ENCODE peak calls at places on chromosomes 12 and 14, in ten cellular contexts. One of them, this sample, is unnamed.

GRCh38 chr14:37596790-37597189 is 1.4 kb downstream of the TTC6 start:
- DNase-seq in iPS-NIHi11: no peak
- DNase-seq in head of caudate nucleus: no peak
- DNase-seq in COLO829: no peak
- DNase-seq in psoas muscle: no peak
- DNase-seq in fibroblast of pulmonary artery: no peak
- DNase-seq in epithelial cell of esophagus: no peak
- DNase-seq in WTC11: no peak
- DNase-seq in activated CD4-positive, alpha-beta T cell treated with anti-CD3 and anti-CD28 coated beads, Interleukin-2, amount 10 ng/mL, durations not matched to agents 7 days and 5 days: no peak
- DNase-seq in COR-L47: no peak
- DNase-seq in this sample: no peak

GRCh38 chr12:84131076-84131475 is 781.5 kb downstream of the SLC6A15 start:
- DNase-seq in iPS-NIHi11: no peak
- DNase-seq in head of caudate nucleus: no peak
- DNase-seq in COLO829: no peak
- DNase-seq in psoas muscle: no peak
- DNase-seq in fibroblast of pulmonary artery: peak
- DNase-seq in epithelial cell of esophagus: peak
- DNase-seq in WTC11: no peak
- DNase-seq in activated CD4-positive, alpha-beta T cell treated with anti-CD3 and anti-CD28 coated beads, Interleukin-2, amount 10 ng/mL, durations not matched to agents 7 days and 5 days: no peak
- DNase-seq in COR-L47: no peak
- DNase-seq in this sample: no peak

GRCh38 chr12:5480953-5481300 is 49.0 kb downstream of the NTF3 start:
- DNase-seq in iPS-NIHi11: peak
- DNase-seq in head of caudate nucleus: no peak
- DNase-seq in COLO829: no peak
- DNase-seq in psoas muscle: no peak
- DNase-seq in fibroblast of pulmonary artery: no peak
- DNase-seq in epithelial cell of esophagus: no peak
- DNase-seq in WTC11: peak
- DNase-seq in activated CD4-positive, alpha-beta T cell treated with anti-CD3 and anti-CD28 coated beads, Interleukin-2, amount 10 ng/mL, durations not matched to agents 7 days and 5 days: no peak
- DNase-seq in COR-L47: no peak
- DNase-seq in this sample: peak

GRCh38 chr14:22226381-22226780 is 362.6 kb downstream of the DAD1 start:
- DNase-seq in iPS-NIHi11: peak
- DNase-seq in head of caudate nucleus: no peak
- DNase-seq in COLO829: peak
- DNase-seq in psoas muscle: no peak
- DNase-seq in fibroblast of pulmonary artery: no peak
- DNase-seq in epithelial cell of esophagus: peak
- DNase-seq in WTC11: no peak
- DNase-seq in activated CD4-positive, alpha-beta T cell treated with anti-CD3 and anti-CD28 coated beads, Interleukin-2, amount 10 ng/mL, durations not matched to agents 7 days and 5 days: peak
- DNase-seq in COR-L47: no peak
- DNase-seq in this sample: no peak

GRCh38 chr14:89267656-89268055 is 149.4 kb downstream of the FOXN3 start:
- DNase-seq in iPS-NIHi11: no peak
- DNase-seq in head of caudate nucleus: no peak
- DNase-seq in COLO829: no peak
- DNase-seq in psoas muscle: no peak
- DNase-seq in fibroblast of pulmonary artery: no peak
- DNase-seq in epithelial cell of esophagus: no peak
- DNase-seq in WTC11: no peak
- DNase-seq in activated CD4-positive, alpha-beta T cell treated with anti-CD3 and anti-CD28 coated beads, Interleukin-2, amount 10 ng/mL, durations not matched to agents 7 days and 5 days: no peak
- DNase-seq in COR-L47: no peak
- DNase-seq in this sample: no peak

GRCh38 chr12:62750941-62751843 is 183.8 kb downstream of the PPM1H start:
- DNase-seq in iPS-NIHi11: no peak
- DNase-seq in head of caudate nucleus: no peak
- DNase-seq in COLO829: no peak
- DNase-seq in psoas muscle: no peak
- DNase-seq in fibroblast of pulmonary artery: no peak
- DNase-seq in epithelial cell of esophagus: peak
- DNase-seq in WTC11: no peak
- DNase-seq in activated CD4-positive, alpha-beta T cell treated with anti-CD3 and anti-CD28 coated beads, Interleukin-2, amount 10 ng/mL, durations not matched to agents 7 days and 5 days: no peak
- DNase-seq in COR-L47: no peak
- DNase-seq in this sample: no peak

GRCh38 chr12:3777206-3777809 is 24.4 kb upstream of the CRACR2A start:
- DNase-seq in iPS-NIHi11: peak
- DNase-seq in head of caudate nucleus: no peak
- DNase-seq in COLO829: peak
- DNase-seq in psoas muscle: no peak
- DNase-seq in fibroblast of pulmonary artery: peak
- DNase-seq in epithelial cell of esophagus: peak
- DNase-seq in WTC11: no peak
- DNase-seq in activated CD4-positive, alpha-beta T cell treated with anti-CD3 and anti-CD28 coated beads, Interleukin-2, amount 10 ng/mL, durations not matched to agents 7 days and 5 days: peak
- DNase-seq in COR-L47: peak
- DNase-seq in this sample: peak

GRCh38 chr14:34496679-34497513 is 34.9 kb upstream of the SPTSSA start:
- DNase-seq in iPS-NIHi11: peak
- DNase-seq in head of caudate nucleus: peak
- DNase-seq in COLO829: peak
- DNase-seq in psoas muscle: peak
- DNase-seq in fibroblast of pulmonary artery: peak
- DNase-seq in epithelial cell of esophagus: peak
- DNase-seq in WTC11: peak
- DNase-seq in activated CD4-positive, alpha-beta T cell treated with anti-CD3 and anti-CD28 coated beads, Interleukin-2, amount 10 ng/mL, durations not matched to agents 7 days and 5 days: no peak
- DNase-seq in COR-L47: no peak
- DNase-seq in this sample: no peak

GRCh38 chr12:30694971-30695326 is 720 bp downstream of the IPO8 start:
- DNase-seq in iPS-NIHi11: peak
- DNase-seq in head of caudate nucleus: peak
- DNase-seq in COLO829: peak
- DNase-seq in psoas muscle: peak
- DNase-seq in fibroblast of pulmonary artery: peak
- DNase-seq in epithelial cell of esophagus: peak
- DNase-seq in WTC11: peak
- DNase-seq in activated CD4-positive, alpha-beta T cell treated with anti-CD3 and anti-CD28 coated beads, Interleukin-2, amount 10 ng/mL, durations not matched to agents 7 days and 5 days: peak
- DNase-seq in COR-L47: peak
- DNase-seq in this sample: no peak

GRCh38 chr14:69999246-69999645 is 120.0 kb downstream of the SMOC1 start:
- DNase-seq in iPS-NIHi11: no peak
- DNase-seq in head of caudate nucleus: no peak
- DNase-seq in COLO829: no peak
- DNase-seq in psoas muscle: no peak
- DNase-seq in fibroblast of pulmonary artery: peak
- DNase-seq in epithelial cell of esophagus: peak
- DNase-seq in WTC11: no peak
- DNase-seq in activated CD4-positive, alpha-beta T cell treated with anti-CD3 and anti-CD28 coated beads, Interleukin-2, amount 10 ng/mL, durations not matched to agents 7 days and 5 days: no peak
- DNase-seq in COR-L47: peak
- DNase-seq in this sample: no peak

GRCh38 chr12:39199371-39199770 is 243.5 kb downstream of the KIF21A start:
- DNase-seq in iPS-NIHi11: no peak
- DNase-seq in head of caudate nucleus: no peak
- DNase-seq in COLO829: no peak
- DNase-seq in psoas muscle: no peak
- DNase-seq in fibroblast of pulmonary artery: peak
- DNase-seq in epithelial cell of esophagus: peak
- DNase-seq in WTC11: no peak
- DNase-seq in activated CD4-positive, alpha-beta T cell treated with anti-CD3 and anti-CD28 coated beads, Interleukin-2, amount 10 ng/mL, durations not matched to agents 7 days and 5 days: no peak
- DNase-seq in COR-L47: no peak
- DNase-seq in this sample: no peak

GRCh38 chr12:125140239-125140917 is 75.1 kb downstream of the AACS start:
- DNase-seq in iPS-NIHi11: no peak
- DNase-seq in head of caudate nucleus: no peak
- DNase-seq in COLO829: no peak
- DNase-seq in psoas muscle: no peak
- DNase-seq in fibroblast of pulmonary artery: no peak
- DNase-seq in epithelial cell of esophagus: no peak
- DNase-seq in WTC11: peak
- DNase-seq in activated CD4-positive, alpha-beta T cell treated with anti-CD3 and anti-CD28 coated beads, Interleukin-2, amount 10 ng/mL, durations not matched to agents 7 days and 5 days: no peak
- DNase-seq in COR-L47: no peak
- DNase-seq in this sample: peak

GRCh38 chr14:86035882-86036281 is 505.9 kb downstream of the FLRT2 start:
- DNase-seq in iPS-NIHi11: peak
- DNase-seq in head of caudate nucleus: no peak
- DNase-seq in COLO829: no peak
- DNase-seq in psoas muscle: no peak
- DNase-seq in fibroblast of pulmonary artery: peak
- DNase-seq in epithelial cell of esophagus: peak
- DNase-seq in WTC11: peak
- DNase-seq in activated CD4-positive, alpha-beta T cell treated with anti-CD3 and anti-CD28 coated beads, Interleukin-2, amount 10 ng/mL, durations not matched to agents 7 days and 5 days: no peak
- DNase-seq in COR-L47: no peak
- DNase-seq in this sample: no peak

GRCh38 chr12:97452230-97452629 is 10.4 kb upstream of the RMST start:
- DNase-seq in iPS-NIHi11: no peak
- DNase-seq in head of caudate nucleus: no peak
- DNase-seq in COLO829: no peak
- DNase-seq in psoas muscle: no peak
- DNase-seq in fibroblast of pulmonary artery: no peak
- DNase-seq in epithelial cell of esophagus: no peak
- DNase-seq in WTC11: no peak
- DNase-seq in activated CD4-positive, alpha-beta T cell treated with anti-CD3 and anti-CD28 coated beads, Interleukin-2, amount 10 ng/mL, durations not matched to agents 7 days and 5 days: no peak
- DNase-seq in COR-L47: no peak
- DNase-seq in this sample: no peak

GRCh38 chr14:59305231-59305630 is 116.8 kb downstream of the DAAM1 start:
- DNase-seq in iPS-NIHi11: no peak
- DNase-seq in head of caudate nucleus: no peak
- DNase-seq in COLO829: no peak
- DNase-seq in psoas muscle: no peak
- DNase-seq in fibroblast of pulmonary artery: no peak
- DNase-seq in epithelial cell of esophagus: no peak
- DNase-seq in WTC11: no peak
- DNase-seq in activated CD4-positive, alpha-beta T cell treated with anti-CD3 and anti-CD28 coated beads, Interleukin-2, amount 10 ng/mL, durations not matched to agents 7 days and 5 days: no peak
- DNase-seq in COR-L47: no peak
- DNase-seq in this sample: no peak

GRCh38 chr12:88723219-88723618 is 142.9 kb upstream of the KITLG start:
- DNase-seq in iPS-NIHi11: no peak
- DNase-seq in head of caudate nucleus: no peak
- DNase-seq in COLO829: no peak
- DNase-seq in psoas muscle: no peak
- DNase-seq in fibroblast of pulmonary artery: peak
- DNase-seq in epithelial cell of esophagus: peak
- DNase-seq in WTC11: no peak
- DNase-seq in activated CD4-positive, alpha-beta T cell treated with anti-CD3 and anti-CD28 coated beads, Interleukin-2, amount 10 ng/mL, durations not matched to agents 7 days and 5 days: no peak
- DNase-seq in COR-L47: no peak
- DNase-seq in this sample: no peak

GRCh38 chr12:44874981-44875416 is 1.1 kb downstream of the NELL2 start:
- DNase-seq in iPS-NIHi11: peak
- DNase-seq in head of caudate nucleus: peak
- DNase-seq in COLO829: no peak
- DNase-seq in psoas muscle: no peak
- DNase-seq in fibroblast of pulmonary artery: no peak
- DNase-seq in epithelial cell of esophagus: no peak
- DNase-seq in WTC11: peak
- DNase-seq in activated CD4-positive, alpha-beta T cell treated with anti-CD3 and anti-CD28 coated beads, Interleukin-2, amount 10 ng/mL, durations not matched to agents 7 days and 5 days: peak
- DNase-seq in COR-L47: no peak
- DNase-seq in this sample: no peak

GRCh38 chr12:113276946-113277500 is 55.8 kb downstream of the TPCN1 start:
- DNase-seq in iPS-NIHi11: no peak
- DNase-seq in head of caudate nucleus: no peak
- DNase-seq in COLO829: no peak
- DNase-seq in psoas muscle: peak
- DNase-seq in fibroblast of pulmonary artery: no peak
- DNase-seq in epithelial cell of esophagus: no peak
- DNase-seq in WTC11: no peak
- DNase-seq in activated CD4-positive, alpha-beta T cell treated with anti-CD3 and anti-CD28 coated beads, Interleukin-2, amount 10 ng/mL, durations not matched to agents 7 days and 5 days: no peak
- DNase-seq in COR-L47: no peak
- DNase-seq in this sample: no peak

GRCh38 chr14:94748667-94749347 is 21.1 kb downstream of the GSC start:
- DNase-seq in iPS-NIHi11: peak
- DNase-seq in head of caudate nucleus: peak
- DNase-seq in COLO829: peak
- DNase-seq in psoas muscle: no peak
- DNase-seq in fibroblast of pulmonary artery: no peak
- DNase-seq in epithelial cell of esophagus: no peak
- DNase-seq in WTC11: peak
- DNase-seq in activated CD4-positive, alpha-beta T cell treated with anti-CD3 and anti-CD28 coated beads, Interleukin-2, amount 10 ng/mL, durations not matched to agents 7 days and 5 days: peak
- DNase-seq in COR-L47: peak
- DNase-seq in this sample: peak

GRCh38 chr14:88955470-88955869 is 131.0 kb downstream of the TTC8 start:
- DNase-seq in iPS-NIHi11: no peak
- DNase-seq in head of caudate nucleus: no peak
- DNase-seq in COLO829: no peak
- DNase-seq in psoas muscle: no peak
- DNase-seq in fibroblast of pulmonary artery: no peak
- DNase-seq in epithelial cell of esophagus: no peak
- DNase-seq in WTC11: no peak
- DNase-seq in activated CD4-positive, alpha-beta T cell treated with anti-CD3 and anti-CD28 coated beads, Interleukin-2, amount 10 ng/mL, durations not matched to agents 7 days and 5 days: no peak
- DNase-seq in COR-L47: peak
- DNase-seq in this sample: peak

GRCh38 chr12:12159988-12160387 is 89.2 kb downstream of the BCL2L14 start:
- DNase-seq in iPS-NIHi11: no peak
- DNase-seq in head of caudate nucleus: no peak
- DNase-seq in COLO829: no peak
- DNase-seq in psoas muscle: no peak
- DNase-seq in fibroblast of pulmonary artery: peak
- DNase-seq in epithelial cell of esophagus: no peak
- DNase-seq in WTC11: no peak
- DNase-seq in activated CD4-positive, alpha-beta T cell treated with anti-CD3 and anti-CD28 coated beads, Interleukin-2, amount 10 ng/mL, durations not matched to agents 7 days and 5 days: no peak
- DNase-seq in COR-L47: no peak
- DNase-seq in this sample: no peak

GRCh38 chr12:116236148-116236731 is 41.3 kb downstream of the MED13L start:
- DNase-seq in iPS-NIHi11: peak
- DNase-seq in head of caudate nucleus: peak
- DNase-seq in COLO829: peak
- DNase-seq in psoas muscle: peak
- DNase-seq in fibroblast of pulmonary artery: peak
- DNase-seq in epithelial cell of esophagus: peak
- DNase-seq in WTC11: peak
- DNase-seq in activated CD4-positive, alpha-beta T cell treated with anti-CD3 and anti-CD28 coated beads, Interleukin-2, amount 10 ng/mL, durations not matched to agents 7 days and 5 days: peak
- DNase-seq in COR-L47: peak
- DNase-seq in this sample: peak

GRCh38 chr14:101711041-101711861 is 50.3 kb upstream of the PPP2R5C start:
- DNase-seq in iPS-NIHi11: no peak
- DNase-seq in head of caudate nucleus: no peak
- DNase-seq in COLO829: no peak
- DNase-seq in psoas muscle: no peak
- DNase-seq in fibroblast of pulmonary artery: no peak
- DNase-seq in epithelial cell of esophagus: no peak
- DNase-seq in WTC11: no peak
- DNase-seq in activated CD4-positive, alpha-beta T cell treated with anti-CD3 and anti-CD28 coated beads, Interleukin-2, amount 10 ng/mL, durations not matched to agents 7 days and 5 days: no peak
- DNase-seq in COR-L47: no peak
- DNase-seq in this sample: no peak

GRCh38 chr12:23954332-23954731 is 4.9 kb upstream of the SOX5 start:
- DNase-seq in iPS-NIHi11: no peak
- DNase-seq in head of caudate nucleus: no peak
- DNase-seq in COLO829: no peak
- DNase-seq in psoas muscle: no peak
- DNase-seq in fibroblast of pulmonary artery: peak
- DNase-seq in epithelial cell of esophagus: no peak
- DNase-seq in WTC11: no peak
- DNase-seq in activated CD4-positive, alpha-beta T cell treated with anti-CD3 and anti-CD28 coated beads, Interleukin-2, amount 10 ng/mL, durations not matched to agents 7 days and 5 days: no peak
- DNase-seq in COR-L47: no peak
- DNase-seq in this sample: no peak

GRCh38 chr12:24778486-24779304 is 170.2 kb downstream of the BCAT1 start:
- DNase-seq in iPS-NIHi11: peak
- DNase-seq in head of caudate nucleus: no peak
- DNase-seq in COLO829: peak
- DNase-seq in psoas muscle: no peak
- DNase-seq in fibroblast of pulmonary artery: peak
- DNase-seq in epithelial cell of esophagus: peak
- DNase-seq in WTC11: no peak
- DNase-seq in activated CD4-positive, alpha-beta T cell treated with anti-CD3 and anti-CD28 coated beads, Interleukin-2, amount 10 ng/mL, durations not matched to agents 7 days and 5 days: no peak
- DNase-seq in COR-L47: no peak
- DNase-seq in this sample: peak

GRCh38 chr12:38155020-38155395 is 161.6 kb upstream of the ALG10B start:
- DNase-seq in iPS-NIHi11: no peak
- DNase-seq in head of caudate nucleus: no peak
- DNase-seq in COLO829: no peak
- DNase-seq in psoas muscle: no peak
- DNase-seq in fibroblast of pulmonary artery: no peak
- DNase-seq in epithelial cell of esophagus: no peak
- DNase-seq in WTC11: no peak
- DNase-seq in activated CD4-positive, alpha-beta T cell treated with anti-CD3 and anti-CD28 coated beads, Interleukin-2, amount 10 ng/mL, durations not matched to agents 7 days and 5 days: no peak
- DNase-seq in COR-L47: no peak
- DNase-seq in this sample: no peak

GRCh38 chr12:116609715-116610114 is 50.5 kb downstream of the MAP1LC3B2 start:
- DNase-seq in iPS-NIHi11: peak
- DNase-seq in head of caudate nucleus: no peak
- DNase-seq in COLO829: no peak
- DNase-seq in psoas muscle: no peak
- DNase-seq in fibroblast of pulmonary artery: peak
- DNase-seq in epithelial cell of esophagus: no peak
- DNase-seq in WTC11: peak
- DNase-seq in activated CD4-positive, alpha-beta T cell treated with anti-CD3 and anti-CD28 coated beads, Interleukin-2, amount 10 ng/mL, durations not matched to agents 7 days and 5 days: peak
- DNase-seq in COR-L47: no peak
- DNase-seq in this sample: no peak

GRCh38 chr12:25054783-25055144 is 105.9 kb upstream of the BCAT1 start:
- DNase-seq in iPS-NIHi11: no peak
- DNase-seq in head of caudate nucleus: no peak
- DNase-seq in COLO829: no peak
- DNase-seq in psoas muscle: no peak
- DNase-seq in fibroblast of pulmonary artery: no peak
- DNase-seq in epithelial cell of esophagus: peak
- DNase-seq in WTC11: no peak
- DNase-seq in activated CD4-positive, alpha-beta T cell treated with anti-CD3 and anti-CD28 coated beads, Interleukin-2, amount 10 ng/mL, durations not matched to agents 7 days and 5 days: peak
- DNase-seq in COR-L47: no peak
- DNase-seq in this sample: no peak